ENCODE peak calls at places on chromosome 11, in five cellular contexts. K is GM12891, N is gastrocnemius medialis, Y is uterus, T is sigmoid colon. O is an unnamed sample.

GRCh38 chr11:34366522-34366921 is 8.7 kb upstream of the ABTB2 start:
- DNase-seq in K (no peak), N (no peak), Y (no peak), T (no peak), O (no peak)

GRCh38 chr11:86910592-86910991 is 44.6 kb downstream of the FZD4 start:
- DNase-seq in K (no peak), N (no peak), Y (no peak), T (no peak), O (no peak)

GRCh38 chr11:64088159-64089026 is 52.7 kb downstream of the FLRT1 start:
- DNase-seq in K (peak), N (no peak), Y (no peak), T (no peak), O (no peak)

GRCh38 chr11:62574363-62575057 is 819 bp upstream of the EEF1G start:
- DNase-seq in K (peak), N (no peak), Y (peak), T (no peak), O (no peak)

GRCh38 chr11:30926130-30926529 is 340.0 kb upstream of the MPPED2 start:
- DNase-seq in K (no peak), N (no peak), Y (no peak), T (no peak), O (no peak)

GRCh38 chr11:102451693-102452460 is 688 bp downstream of the TMEM123 start:
- DNase-seq in K (peak), N (peak), Y (peak), T (peak), O (peak)

GRCh38 chr11:134539285-134539684 is 127.2 kb upstream of the B3GAT1 start:
- DNase-seq in K (no peak), N (no peak), Y (no peak), T (peak), O (no peak)

GRCh38 chr11:134531331-134532135 is 119.5 kb upstream of the B3GAT1 start:
- DNase-seq in K (no peak), N (no peak), Y (peak), T (peak), O (no peak)

GRCh38 chr11:12276356-12276755 is 101.0 kb upstream of the PARVA start:
- DNase-seq in K (no peak), N (no peak), Y (peak), T (peak), O (no peak)

GRCh38 chr11:131691558-131692041 is 321.2 kb downstream of the NTM start:
- DNase-seq in K (peak), N (no peak), Y (no peak), T (no peak), O (no peak)

GRCh38 chr11:77096591-77097019 is 6.0 kb upstream of the OMP start:
- DNase-seq in K (no peak), N (no peak), Y (no peak), T (peak), O (no peak)

GRCh38 chr11:111426615-111427014 is 47.5 kb upstream of the POU2AF1 start:
- DNase-seq in K (no peak), N (no peak), Y (no peak), T (no peak), O (no peak)

GRCh38 chr11:17012712-17013547 is 1.3 kb downstream of the PLEKHA7 start:
- DNase-seq in K (no peak), N (no peak), Y (peak), T (peak), O (no peak)

GRCh38 chr11:4748435-4748834 is 21.3 kb downstream of the OR51F1 start:
- DNase-seq in K (no peak), N (no peak), Y (no peak), T (no peak), O (no peak)

GRCh38 chr11:100592619-100593309 is 94.3 kb upstream of the ARHGAP42 start:
- DNase-seq in K (no peak), N (no peak), Y (no peak), T (no peak), O (no peak)

GRCh38 chr11:77110836-77111235 is 8.2 kb downstream of the OMP start:
- DNase-seq in K (no peak), N (no peak), Y (no peak), T (no peak), O (no peak)

GRCh38 chr11:2015044-2015443 is 17.4 kb upstream of the H19 start:
- DNase-seq in K (no peak), N (no peak), Y (no peak), T (no peak), O (no peak)

GRCh38 chr11:15472405-15472799 is 357.7 kb downstream of the INSC start:
- DNase-seq in K (no peak), N (no peak), Y (no peak), T (no peak), O (no peak)

GRCh38 chr11:19578871-19579270 is 133.8 kb upstream of the NAV2 start:
- DNase-seq in K (no peak), N (no peak), Y (no peak), T (no peak), O (no peak)

GRCh38 chr11:106072804-106073203 is 4.3 kb downstream of the KBTBD3 start:
- DNase-seq in K (no peak), N (no peak), Y (no peak), T (no peak), O (no peak)

GRCh38 chr11:102267602-102268001 is 49.7 kb upstream of the BIRC3 start:
- DNase-seq in K (no peak), N (no peak), Y (peak), T (no peak), O (no peak)

GRCh38 chr11:116502641-116503061 is 270.1 kb downstream of the BUD13 start:
- DNase-seq in K (no peak), N (peak), Y (no peak), T (no peak), O (no peak)

GRCh38 chr11:2930705-2931415 is 1.6 kb upstream of the PHLDA2 start:
- DNase-seq in K (peak), N (no peak), Y (no peak), T (peak), O (no peak)

GRCh38 chr11:44858796-44859527 is 91.7 kb downstream of the TP53I11 start:
- DNase-seq in K (no peak), N (no peak), Y (no peak), T (peak), O (no peak)

GRCh38 chr11:129766858-129767604 is 48.6 kb upstream of the TMEM45B start:
- DNase-seq in K (no peak), N (no peak), Y (no peak), T (no peak), O (no peak)

GRCh38 chr11:36362902-36363301 is 66.8 kb downstream of the PRR5L start:
- DNase-seq in K (no peak), N (no peak), Y (no peak), T (no peak), O (no peak)

GRCh38 chr11:128718064-128718463 is 24.2 kb downstream of the FLI1 start:
- DNase-seq in K (no peak), N (no peak), Y (no peak), T (no peak), O (no peak)

GRCh38 chr11:88555018-88555828 is 217.7 kb upstream of the CTSC start:
- DNase-seq in K (no peak), N (no peak), Y (peak), T (no peak), O (peak)

GRCh38 chr11:61542024-61542461 is 33.5 kb downstream of the LRRC10B start:
- DNase-seq in K (no peak), N (no peak), Y (peak), T (no peak), O (no peak)

GRCh38 chr11:61688368-61689163 is 8.4 kb downstream of the DAGLA start:
- DNase-seq in K (no peak), N (peak), Y (peak), T (peak), O (peak)

GRCh38 chr11:105910095-105910715 is 111.8 kb downstream of the MSANTD4 start:
- DNase-seq in K (no peak), N (no peak), Y (no peak), T (no peak), O (no peak)

GRCh38 chr11:120543816-120544215 is 32.3 kb downstream of the GRIK4 start:
- DNase-seq in K (no peak), N (no peak), Y (no peak), T (no peak), O (no peak)

GRCh38 chr11:316891-317291 is 3.1 kb downstream of the IFITM1 start:
- DNase-seq in K (no peak), N (no peak), Y (no peak), T (no peak), O (no peak)

DNA sequence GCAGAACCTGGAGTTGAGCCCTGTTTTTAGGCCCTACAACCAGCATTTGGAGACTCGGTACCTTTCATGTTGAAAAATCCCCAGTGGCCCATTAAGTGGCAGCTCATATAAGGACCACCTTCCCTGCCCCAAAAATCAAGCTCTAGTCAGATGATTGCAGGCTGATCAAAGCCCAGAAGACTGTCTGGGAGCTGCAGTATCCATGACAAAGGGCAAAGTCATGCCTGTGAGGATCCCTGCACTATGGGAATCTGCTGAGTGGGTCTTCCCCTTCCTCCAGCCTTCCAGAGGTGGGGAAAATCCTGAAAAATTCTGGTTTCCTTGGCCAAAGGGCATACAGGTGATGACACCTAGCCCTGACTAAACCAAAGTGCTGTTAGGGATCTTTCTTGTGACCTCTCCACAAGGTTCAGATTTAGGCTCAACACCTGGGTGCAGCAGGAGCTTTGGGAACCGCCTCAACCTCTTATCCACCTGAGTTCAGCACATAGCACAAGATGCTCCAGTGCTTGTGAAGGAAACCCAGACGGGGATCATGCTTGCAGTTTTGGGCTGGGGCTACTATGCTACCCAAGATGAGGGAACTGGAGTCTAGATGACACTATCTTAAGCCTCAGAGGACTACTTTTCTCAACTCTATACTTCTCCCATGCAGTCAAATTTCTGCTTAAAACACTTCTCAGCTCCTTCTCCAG is 1.2 kb upstream of the TRIM3 start:
- DNase-seq in K (no peak), N (no peak), Y (no peak), T (no peak), O (no peak)
- TF ChIP-seq POLR2A in K (no peak), N (no peak), Y (no peak), T (no peak), O (no peak)

DNA sequence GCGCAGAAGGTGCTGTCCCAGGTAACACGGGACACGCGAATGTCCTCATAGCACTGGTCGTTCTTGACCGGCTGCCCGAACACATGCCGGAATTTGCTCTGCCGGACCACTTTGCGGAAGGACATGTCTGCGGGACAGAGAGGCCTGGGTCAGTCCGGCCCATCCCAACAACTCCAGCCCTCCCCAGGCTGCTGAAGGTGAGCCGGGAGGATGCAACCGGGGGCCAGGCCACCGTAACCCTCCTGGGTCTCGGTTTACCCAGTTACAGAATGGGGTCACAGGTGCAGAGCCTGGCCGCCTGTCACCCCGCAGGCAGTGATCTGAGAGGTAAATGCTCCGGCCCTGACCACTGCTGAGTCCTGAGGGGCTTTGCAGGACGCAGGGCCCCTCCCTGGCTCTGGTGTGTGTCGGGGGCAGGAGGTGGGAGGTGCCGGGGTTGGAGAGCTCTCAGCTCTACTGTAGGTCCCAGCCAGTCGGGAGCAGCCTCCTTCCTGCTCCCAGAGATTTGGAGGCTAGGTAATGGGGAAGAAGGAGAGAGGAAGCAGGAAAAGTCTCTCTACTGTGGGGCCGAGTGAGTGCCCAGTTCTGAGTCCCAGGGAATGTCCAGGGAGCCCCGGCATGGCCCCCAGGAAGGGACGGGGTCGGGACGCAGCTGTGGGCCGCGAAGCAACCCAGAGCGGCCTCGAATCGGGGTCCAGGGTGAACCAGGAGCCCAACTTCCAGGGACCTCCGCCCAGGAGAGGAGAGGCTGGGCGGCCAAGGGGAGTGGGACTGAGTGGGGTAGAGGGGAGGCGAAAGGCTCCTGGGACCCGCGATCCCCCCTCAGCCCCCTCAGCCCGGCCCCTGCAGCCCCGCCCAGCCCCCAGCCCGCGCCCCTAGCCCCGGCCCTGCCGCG is 525 bp downstream of the CORO1B start:
- DNase-seq in K (no peak), N (no peak), Y (no peak), T (no peak), O (no peak)
- TF ChIP-seq POLR2A in K (no peak), N (no peak), Y (no peak), T (no peak), O (no peak)

GRCh38 chr11:6724013-6724412 is 40.9 kb upstream of the MRPL17 start:
- DNase-seq in K (no peak), N (no peak), Y (no peak), T (no peak), O (no peak)
- TF ChIP-seq POLR2A in K (no peak), N (no peak), Y (no peak), T (no peak), O (no peak)

DNA sequence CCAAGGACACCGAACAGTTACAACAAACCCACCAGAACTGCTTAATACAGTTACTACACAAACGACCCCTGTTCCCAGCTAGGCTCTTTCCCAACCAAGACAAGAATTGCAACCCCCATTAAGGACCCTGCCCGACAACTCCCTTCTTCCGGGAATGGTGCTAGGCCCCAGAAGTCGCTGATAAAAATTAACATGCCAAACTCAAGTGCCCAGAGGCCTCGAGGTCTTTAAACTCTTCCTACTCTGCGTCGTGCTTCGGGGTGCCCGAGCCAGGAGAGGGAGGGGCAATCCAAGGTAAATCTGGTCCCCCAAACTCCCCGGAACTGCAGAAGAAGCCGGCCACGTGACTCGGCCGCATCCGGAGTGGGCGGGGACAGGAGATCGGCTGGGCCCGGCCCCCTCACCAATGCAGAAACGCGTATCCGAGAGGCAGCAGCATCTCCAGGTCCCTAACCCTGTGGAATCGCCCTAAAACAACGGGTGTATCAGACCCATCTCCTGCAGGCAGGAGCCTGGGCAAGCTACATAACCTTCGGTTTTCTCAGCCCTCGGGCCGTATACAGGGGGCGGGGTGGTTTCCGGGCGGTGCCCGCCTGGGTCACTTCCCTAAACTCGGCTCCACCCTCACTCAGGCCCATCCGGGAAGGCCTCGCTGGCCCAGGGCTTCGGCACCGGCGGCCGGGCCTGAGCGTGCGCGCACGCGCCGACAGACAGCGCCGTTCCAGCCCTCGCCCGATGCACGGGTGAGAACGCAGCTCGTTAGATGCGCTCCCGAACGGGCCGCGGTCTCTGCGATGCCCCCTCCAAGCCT is 1.1 kb downstream of the CFL1 start:
- DNase-seq in K (no peak), N (peak), Y (peak), T (peak), O (peak)
- TF ChIP-seq POLR2A in K (peak), N (peak), Y (peak), T (peak), O (no peak)